ENCODE peak calls at places on chromosomes 3 and 15, in four cellular contexts. P is AG04450, X is RWPE1, B is heart left ventricle. U is an unnamed sample.

GRCh38 chr3:71226565-71227281 is 356.8 kb downstream of the FOXP1 start:
- DNase-seq in B (peak; percentile 72), P (no peak), X (no peak), U (peak; percentile 74)

GRCh38 chr3:12503126-12503952 is 19.1 kb downstream of the TSEN2 start:
- DNase-seq in X (no peak), P (no peak), B (no peak), U (no peak)

GRCh38 chr3:158849747-158850146 is 47.9 kb downstream of the MFSD1 start:
- DNase-seq in B (no peak), X (no peak), P (no peak), U (no peak)

GRCh38 chr15:26453914-26454313 is 319.0 kb downstream of the GABRB3 start:
- DNase-seq in B (no peak), X (no peak), P (no peak), U (no peak)

GRCh38 chr3:118846176-118846575 is 188.5 kb downstream of the IGSF11 start:
- DNase-seq in P (no peak), B (no peak), X (no peak), U (no peak)

GRCh38 chr3:49745986-49746385 is 22.2 kb upstream of the GMPPB start:
- DNase-seq in B (no peak), P (peak; percentile 13), X (peak; percentile 40), U (no peak)

GRCh38 chr3:127455541-127456450 is 134.7 kb downstream of the TPRA1 start:
- DNase-seq in X (peak; percentile 84), B (peak; percentile 57), P (no peak), U (peak; percentile 47)

GRCh38 chr3:21672303-21672702 is 78.7 kb downstream of the ZNF385D start:
- DNase-seq in X (peak; percentile 0), B (no peak), P (peak; percentile 48), U (peak; percentile 87)

GRCh38 chr3:9059489-9060400 is 96.5 kb upstream of the RAD18 start:
- DNase-seq in B (no peak), X (no peak), P (no peak), U (no peak)

GRCh38 chr3:59302442-59302841 is 252.6 kb upstream of the CFAP20DC start:
- DNase-seq in P (no peak), B (no peak), X (no peak), U (no peak)

GRCh38 chr3:43361077-43361476 is 74.7 kb downstream of the SNRK start:
- DNase-seq in B (no peak), X (no peak), P (no peak), U (no peak)

GRCh38 chr15:97401970-97402369 is 558.5 kb upstream of the ARRDC4 start:
- DNase-seq in B (no peak), P (no peak), X (no peak), U (no peak)

GRCh38 chr3:140053794-140054193 is 118.8 kb downstream of the CLSTN2 start:
- DNase-seq in P (no peak), B (no peak), X (no peak), U (no peak)

GRCh38 chr3:136120373-136121348 is 75.5 kb downstream of the MSL2 start:
- DNase-seq in X (no peak), P (no peak), B (no peak), U (no peak)

GRCh38 chr3:59862686-59863085 is 812.9 kb upstream of the CFAP20DC start:
- DNase-seq in B (no peak), X (peak; percentile 45), P (no peak), U (peak; percentile 95)

GRCh38 chr15:80536231-80536630 is 132.0 kb downstream of the ARNT2 start:
- DNase-seq in P (no peak), X (no peak), B (no peak), U (no peak)

GRCh38 chr15:31040611-31041010 is 49.2 kb upstream of the MTMR10 start:
- DNase-seq in X (no peak), B (no peak), P (no peak), U (no peak)

GRCh38 chr3:168581718-168582332 is 486.1 kb upstream of the GOLIM4 start:
- DNase-seq in P (no peak), X (no peak), B (no peak), U (no peak)

GRCh38 chr3:171753665-171754408 is 56.4 kb downstream of the PLD1 start:
- DNase-seq in X (peak; percentile 57), P (peak; percentile 49), B (no peak), U (peak; percentile 73)

GRCh38 chr3:153146191-153147053 is 15.6 kb upstream of the RAP2B start:
- DNase-seq in X (no peak), B (no peak), P (no peak), U (no peak)

GRCh38 chr3:163175970-163176369 is 1679.4 kb downstream of the OTOL1 start:
- DNase-seq in B (no peak), X (no peak), P (no peak), U (no peak)

GRCh38 chr15:40333922-40334492 is 6.7 kb downstream of the CCDC9B start:
- DNase-seq in B (peak; percentile 84), X (no peak), P (no peak), U (peak; percentile 84)

GRCh38 chr3:190387578-190388213 is at the start of gene CLDN16:
- DNase-seq in B (no peak), P (no peak), X (no peak), U (no peak)

GRCh38 chr3:40585381-40586016 is 60.7 kb downstream of the ZNF621 start:
- DNase-seq in B (no peak), P (no peak), X (no peak), U (no peak)
- H3K27ac ChIP-seq in B (no peak overlapping the region), P (no peak overlapping the region), X (no peak overlapping the region), U (no peak overlapping the region)

DNA sequence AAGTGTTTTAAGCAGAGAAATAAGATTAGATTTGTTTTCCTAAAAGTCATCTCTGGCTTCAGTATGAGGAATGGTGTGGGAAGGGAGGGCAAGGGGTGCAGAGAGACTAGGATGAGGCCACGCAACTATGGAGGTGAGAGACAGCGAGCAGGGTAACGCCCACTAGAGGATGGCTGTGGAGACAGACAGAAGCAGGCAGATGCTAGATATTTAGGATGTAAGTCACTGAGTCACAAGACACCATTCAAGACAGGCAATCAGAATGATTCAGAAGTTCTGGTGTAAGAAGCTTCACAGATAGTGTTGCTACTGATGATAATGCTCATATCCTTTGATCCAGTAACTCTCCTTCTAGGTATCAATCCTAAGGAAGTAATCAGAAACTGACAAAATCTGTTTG is 19.1 kb downstream of the HSPBAP1 start:
- DNase-seq in B (no peak), P (no peak), X (no peak), U (peak; percentile 63)
- TF ChIP-seq CTCF in B (no peak), P (no peak), X (no peak), U (peak; percentile 34)

DNA sequence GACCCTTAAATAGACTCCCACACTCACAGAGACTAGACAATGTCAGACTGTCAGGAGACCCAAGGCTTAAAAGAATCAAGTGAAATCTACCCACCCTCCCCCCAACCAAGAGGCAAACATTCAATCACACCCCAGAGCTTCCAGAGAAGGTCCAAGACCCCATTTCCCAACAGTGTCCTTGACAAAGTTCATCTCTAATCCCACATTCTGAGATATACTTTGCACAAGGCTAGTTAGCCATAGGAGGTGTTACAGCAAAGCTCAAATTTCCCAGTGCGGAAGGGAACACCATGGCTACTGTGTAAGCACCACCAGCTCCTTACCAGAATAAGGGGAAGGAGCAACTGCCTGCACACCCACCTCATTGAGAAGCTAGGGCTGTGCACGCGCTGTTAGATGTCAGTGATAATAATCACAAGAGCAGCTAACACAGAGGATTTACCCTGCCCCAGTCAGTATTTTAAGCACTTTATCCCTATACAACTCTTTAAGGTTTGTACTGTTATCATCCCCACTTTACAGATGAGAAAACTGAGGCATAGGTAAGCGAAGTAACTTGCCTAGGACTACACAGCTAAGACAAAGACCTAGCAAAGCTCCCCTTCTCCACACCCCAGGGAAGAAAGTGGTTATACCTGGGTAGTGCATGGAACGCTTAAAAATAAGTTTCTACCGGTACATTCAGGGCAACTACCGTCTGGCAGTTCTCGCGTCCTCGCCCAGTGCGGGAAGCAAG is 17.3 kb downstream of the SPATA12 start:
- DNase-seq in P (no peak), X (peak; percentile 6), B (no peak), U (no peak)
- H3K27ac ChIP-seq in P (no peak overlapping the region), X (no peak overlapping the region), B (no peak overlapping the region), U (no peak overlapping the region)

GRCh38 chr3:99927651-99928390 is 110.2 kb downstream of the CMSS1 start:
- DNase-seq in B (no peak), P (no peak), X (no peak), U (no peak)

GRCh38 chr3:99929409-99930139 is 111.9 kb downstream of the CMSS1 start:
- DNase-seq in P (no peak), B (peak; percentile 23), X (peak; percentile 71), U (no peak)

GRCh38 chr3:99925584-99925983 is 107.9 kb downstream of the CMSS1 start:
- DNase-seq in P (peak; percentile 39), B (peak; percentile 48), X (peak; percentile 30), U (peak; percentile 53)

GRCh38 chr3:99931059-99931458 is 113.4 kb downstream of the CMSS1 start:
- DNase-seq in X (no peak), P (no peak), B (no peak), U (no peak)

DNA sequence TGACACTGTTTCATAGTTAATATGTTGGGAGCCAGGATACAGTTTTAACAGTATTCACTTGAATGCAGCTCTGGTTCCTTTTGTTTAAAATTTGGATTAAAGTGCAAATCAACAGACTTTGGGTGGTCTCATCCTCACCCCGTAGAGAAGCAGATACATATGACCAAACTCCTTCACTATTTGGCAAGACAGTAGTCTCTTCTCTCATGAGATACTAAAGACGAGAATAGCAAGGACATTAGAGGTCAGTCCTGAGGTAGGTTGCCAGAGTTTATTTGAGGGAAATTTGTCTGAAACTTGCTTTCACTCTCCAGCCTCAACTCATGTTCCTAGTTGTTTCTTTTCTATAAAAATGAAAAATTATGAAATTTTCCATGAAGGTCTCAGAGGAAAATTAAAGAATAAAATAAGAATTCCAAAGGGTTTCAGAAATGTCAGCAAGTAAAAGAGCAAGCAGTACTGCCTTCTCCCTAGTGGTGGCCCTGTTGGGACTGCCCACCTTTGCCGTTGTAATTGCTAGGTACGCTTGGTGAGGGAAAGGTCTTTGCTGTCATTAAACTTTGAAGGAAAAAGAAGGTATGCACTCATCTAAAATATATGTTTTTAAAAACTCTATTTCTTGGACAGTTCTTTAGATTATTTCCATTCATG is 111.2 kb downstream of the CMSS1 start:
- DNase-seq in X (no peak), B (no peak), P (no peak), U (no peak)
- TF ChIP-seq CTCF in X (no peak), B (no peak), P (no peak), U (peak; percentile 3)